ENCODE peak calls at places on chromosomes 4 and X, in six cellular contexts. One of them, this sample, is unnamed.
A peak's percentile ranks its signal among the peaks of the same experiment; 100 is the strongest.

GRCh38 chr4:64327237-64327636 is 82.0 kb downstream of the TECRL start:
- DNase-seq in retinal pigment epithelial cell: no peak
- DNase-seq in CD8-positive, alpha-beta memory T cell: no peak
- DNase-seq in H7: no peak
- DNase-seq in choroid plexus epithelial cell: no peak
- DNase-seq in AG04449: no peak
- DNase-seq in this sample: no peak

GRCh38 chr4:164753873-164754488 is at the start of gene SMIM31:
- DNase-seq in choroid plexus epithelial cell: no peak
- DNase-seq in H7: no peak
- DNase-seq in CD8-positive, alpha-beta memory T cell: no peak
- DNase-seq in AG04449: no peak
- DNase-seq in retinal pigment epithelial cell: no peak
- DNase-seq in this sample: no peak

GRCh38 chrX:1361275-1361674 is 24.7 kb downstream of the IL3RA start:
- DNase-seq in AG04449: no peak
- DNase-seq in CD8-positive, alpha-beta memory T cell: no peak
- DNase-seq in choroid plexus epithelial cell: no peak
- DNase-seq in retinal pigment epithelial cell: no peak
- DNase-seq in H7: no peak
- DNase-seq in this sample: no peak

GRCh38 chr4:8173641-8174242 is 15.1 kb upstream of the ABLIM2 start:
- DNase-seq in AG04449: no peak
- DNase-seq in H7: no peak
- DNase-seq in choroid plexus epithelial cell: no peak
- DNase-seq in retinal pigment epithelial cell: no peak
- DNase-seq in CD8-positive, alpha-beta memory T cell: no peak
- DNase-seq in this sample: no peak

GRCh38 chr4:176261018-176261417 is 8.0 kb downstream of the ASB5 start:
- DNase-seq in H7: no peak
- DNase-seq in retinal pigment epithelial cell: no peak
- DNase-seq in choroid plexus epithelial cell: no peak
- DNase-seq in CD8-positive, alpha-beta memory T cell: no peak
- DNase-seq in AG04449: no peak
- DNase-seq in this sample: no peak

GRCh38 chr4:83362492-83363329 is 28.1 kb upstream of the HPSE start:
- DNase-seq in H7: no peak
- DNase-seq in AG04449: no peak
- DNase-seq in retinal pigment epithelial cell: peak; percentile 8
- DNase-seq in choroid plexus epithelial cell: peak; percentile 75
- DNase-seq in CD8-positive, alpha-beta memory T cell: no peak
- DNase-seq in this sample: no peak

GRCh38 chr4:22129454-22130075 is 181.0 kb upstream of the KCNIP4 start:
- DNase-seq in CD8-positive, alpha-beta memory T cell: no peak
- DNase-seq in choroid plexus epithelial cell: peak; percentile 47
- DNase-seq in H7: peak; percentile 43
- DNase-seq in retinal pigment epithelial cell: peak; percentile 2
- DNase-seq in AG04449: no peak
- DNase-seq in this sample: no peak

GRCh38 chr4:147793569-147793968 is 61.7 kb downstream of the ARHGAP10 start:
- DNase-seq in AG04449: no peak
- DNase-seq in CD8-positive, alpha-beta memory T cell: no peak
- DNase-seq in retinal pigment epithelial cell: no peak
- DNase-seq in choroid plexus epithelial cell: peak; percentile 45
- DNase-seq in H7: no peak
- DNase-seq in this sample: no peak

GRCh38 chr4:7120341-7120740 is 52.5 kb upstream of the GRPEL1 start:
- DNase-seq in choroid plexus epithelial cell: peak; percentile 39
- DNase-seq in AG04449: no peak
- DNase-seq in retinal pigment epithelial cell: no peak
- DNase-seq in H7: peak; percentile 88
- DNase-seq in CD8-positive, alpha-beta memory T cell: no peak
- DNase-seq in this sample: no peak

GRCh38 chrX:155535866-155536265 is 76.9 kb downstream of the TMLHE start:
- DNase-seq in AG04449: no peak
- DNase-seq in CD8-positive, alpha-beta memory T cell: no peak
- DNase-seq in H7: no peak
- DNase-seq in choroid plexus epithelial cell: no peak
- DNase-seq in retinal pigment epithelial cell: no peak
- DNase-seq in this sample: no peak

GRCh38 chr4:176837176-176837915 is 44.6 kb upstream of the VEGFC start:
- DNase-seq in CD8-positive, alpha-beta memory T cell: no peak
- DNase-seq in choroid plexus epithelial cell: no peak
- DNase-seq in retinal pigment epithelial cell: peak; percentile 60
- DNase-seq in H7: no peak
- DNase-seq in AG04449: no peak
- DNase-seq in this sample: no peak

GRCh38 chr4:186486172-186486571 is 69.2 kb downstream of the MTNR1A start:
- DNase-seq in H7: peak; percentile 42
- DNase-seq in CD8-positive, alpha-beta memory T cell: no peak
- DNase-seq in AG04449: no peak
- DNase-seq in retinal pigment epithelial cell: no peak
- DNase-seq in choroid plexus epithelial cell: peak; percentile 12
- DNase-seq in this sample: no peak

GRCh38 chr4:184953971-184954370 is 64.3 kb upstream of the HELT start:
- DNase-seq in H7: no peak
- DNase-seq in AG04449: no peak
- DNase-seq in CD8-positive, alpha-beta memory T cell: no peak
- DNase-seq in choroid plexus epithelial cell: no peak
- DNase-seq in retinal pigment epithelial cell: no peak
- DNase-seq in this sample: no peak

GRCh38 chr4:120718979-120719566 is 203.5 kb downstream of the PRDM5 start:
- DNase-seq in AG04449: peak; percentile 10
- DNase-seq in retinal pigment epithelial cell: no peak
- DNase-seq in CD8-positive, alpha-beta memory T cell: peak; percentile 45
- DNase-seq in choroid plexus epithelial cell: peak; percentile 72
- DNase-seq in H7: no peak
- DNase-seq in this sample: peak; percentile 8

GRCh38 chrX:18428006-18428405 is 2.6 kb downstream of the CDKL5 start:
- DNase-seq in AG04449: no peak
- DNase-seq in CD8-positive, alpha-beta memory T cell: no peak
- DNase-seq in retinal pigment epithelial cell: no peak
- DNase-seq in H7: no peak
- DNase-seq in choroid plexus epithelial cell: no peak
- DNase-seq in this sample: no peak

GRCh38 chr4:98873059-98873458 is 55.9 kb downstream of the EIF4E start:
- DNase-seq in H7: no peak
- DNase-seq in retinal pigment epithelial cell: no peak
- DNase-seq in AG04449: no peak
- DNase-seq in CD8-positive, alpha-beta memory T cell: no peak
- DNase-seq in choroid plexus epithelial cell: peak; percentile 76
- DNase-seq in this sample: no peak

GRCh38 chrX:36334508-36335015 is 415.0 kb downstream of the CFAP47 start:
- DNase-seq in AG04449: no peak
- DNase-seq in choroid plexus epithelial cell: no peak
- DNase-seq in retinal pigment epithelial cell: no peak
- DNase-seq in H7: no peak
- DNase-seq in CD8-positive, alpha-beta memory T cell: no peak
- DNase-seq in this sample: no peak

GRCh38 chr4:22514431-22514830 is 1.4 kb downstream of the ADGRA3 start:
- DNase-seq in choroid plexus epithelial cell: peak; percentile 36
- DNase-seq in CD8-positive, alpha-beta memory T cell: no peak
- DNase-seq in AG04449: no peak
- DNase-seq in retinal pigment epithelial cell: no peak
- DNase-seq in H7: no peak
- DNase-seq in this sample: no peak

GRCh38 chr4:532588-533317 is 33.7 kb downstream of the PIGG start:
- DNase-seq in H7: peak; percentile 78
- DNase-seq in AG04449: no peak
- DNase-seq in choroid plexus epithelial cell: no peak
- DNase-seq in retinal pigment epithelial cell: no peak
- DNase-seq in CD8-positive, alpha-beta memory T cell: no peak
- DNase-seq in this sample: no peak

GRCh38 chrX:97705936-97706335 is 822.2 kb downstream of the RPA4 start:
- DNase-seq in retinal pigment epithelial cell: no peak
- DNase-seq in H7: no peak
- DNase-seq in choroid plexus epithelial cell: no peak
- DNase-seq in CD8-positive, alpha-beta memory T cell: no peak
- DNase-seq in AG04449: no peak
- DNase-seq in this sample: no peak

GRCh38 chrX:54007682-54008081 is 36.6 kb downstream of the PHF8 start:
- DNase-seq in retinal pigment epithelial cell: no peak
- DNase-seq in choroid plexus epithelial cell: peak; percentile 2
- DNase-seq in H7: no peak
- DNase-seq in CD8-positive, alpha-beta memory T cell: no peak
- DNase-seq in AG04449: no peak
- DNase-seq in this sample: no peak

GRCh38 chr4:142696334-142697122 is 149.6 kb downstream of the INPP4B start:
- DNase-seq in H7: no peak
- DNase-seq in retinal pigment epithelial cell: no peak
- DNase-seq in AG04449: no peak
- DNase-seq in choroid plexus epithelial cell: no peak
- DNase-seq in CD8-positive, alpha-beta memory T cell: no peak
- DNase-seq in this sample: no peak

DNA sequence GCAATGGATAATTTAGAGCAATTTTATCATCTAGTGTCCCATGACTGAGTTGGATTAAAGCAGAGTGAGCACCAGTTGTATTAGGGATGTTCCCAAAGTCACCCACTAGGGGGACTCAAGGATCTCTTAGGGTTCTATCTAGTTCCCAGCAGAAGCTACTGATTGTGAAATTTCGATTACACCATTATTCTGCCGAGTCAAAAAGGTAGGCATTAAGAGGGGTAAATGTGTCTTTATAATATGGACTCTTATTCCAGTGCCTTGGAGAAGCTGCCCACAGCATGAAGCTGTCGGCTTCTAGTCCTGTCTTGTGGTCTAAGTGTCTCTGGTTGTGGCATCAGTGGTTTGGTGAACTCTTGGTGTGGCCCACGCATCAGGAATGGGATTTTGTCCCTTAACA is 53.3 kb downstream of the RGS12 start:
- DNase-seq in AG04449: peak; percentile 38
- DNase-seq in choroid plexus epithelial cell: peak; percentile 92
- DNase-seq in retinal pigment epithelial cell: no peak
- DNase-seq in CD8-positive, alpha-beta memory T cell: peak; percentile 60
- DNase-seq in H7: peak; percentile 84
- DNase-seq in this sample: peak; percentile 19
- H3K4me3 ChIP-seq in AG04449: no peak overlapping the region
- H3K4me3 ChIP-seq in choroid plexus epithelial cell: no peak overlapping the region
- H3K4me3 ChIP-seq in retinal pigment epithelial cell: no peak overlapping the region
- H3K4me3 ChIP-seq in CD8-positive, alpha-beta memory T cell: no peak overlapping the region
- H3K4me3 ChIP-seq in H7: no peak overlapping the region
- H3K4me3 ChIP-seq in this sample: no peak overlapping the region

GRCh38 chrX:129761596-129761995 is 18.2 kb upstream of the SASH3 start:
- DNase-seq in CD8-positive, alpha-beta memory T cell: no peak
- DNase-seq in H7: no peak
- DNase-seq in choroid plexus epithelial cell: no peak
- DNase-seq in AG04449: no peak
- DNase-seq in retinal pigment epithelial cell: no peak
- DNase-seq in this sample: no peak

GRCh38 chrX:129760981-129761380 is 18.8 kb upstream of the SASH3 start:
- DNase-seq in CD8-positive, alpha-beta memory T cell: no peak
- DNase-seq in retinal pigment epithelial cell: no peak
- DNase-seq in AG04449: no peak
- DNase-seq in choroid plexus epithelial cell: no peak
- DNase-seq in H7: no peak
- DNase-seq in this sample: no peak

GRCh38 chrX:129760155-129760554 is 19.6 kb upstream of the SASH3 start:
- DNase-seq in H7: no peak
- DNase-seq in choroid plexus epithelial cell: no peak
- DNase-seq in CD8-positive, alpha-beta memory T cell: no peak
- DNase-seq in retinal pigment epithelial cell: no peak
- DNase-seq in AG04449: no peak
- DNase-seq in this sample: no peak

GRCh38 chrX:129762448-129762847 is 17.3 kb upstream of the SASH3 start:
- DNase-seq in choroid plexus epithelial cell: no peak
- DNase-seq in H7: no peak
- DNase-seq in retinal pigment epithelial cell: no peak
- DNase-seq in AG04449: no peak
- DNase-seq in CD8-positive, alpha-beta memory T cell: no peak
- DNase-seq in this sample: no peak

DNA sequence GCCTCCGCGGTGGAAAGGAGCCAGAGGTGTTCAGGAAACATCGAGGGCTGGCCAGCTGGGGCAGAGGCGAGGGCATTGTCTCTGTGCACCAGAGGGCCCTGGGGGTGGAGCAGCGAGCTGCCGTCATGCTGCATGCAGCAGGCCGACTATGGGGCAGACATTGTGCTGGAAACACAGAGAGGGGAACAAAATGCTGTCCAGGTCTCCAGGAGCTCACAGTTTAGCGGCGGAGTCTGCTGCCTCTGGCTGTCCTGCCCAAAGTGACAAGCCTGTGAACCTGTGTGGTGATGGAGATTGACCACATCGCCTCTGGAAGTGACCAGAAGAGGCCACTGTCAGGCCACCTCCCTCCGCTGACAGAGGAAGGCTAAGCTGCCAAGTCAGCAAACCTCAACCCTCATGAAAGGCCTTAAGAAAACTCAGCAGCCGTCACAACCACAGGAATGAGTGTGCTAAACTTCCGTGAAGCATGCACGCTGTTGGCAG is 20.1 kb upstream of the SASH3 start:
- DNase-seq in CD8-positive, alpha-beta memory T cell: peak; percentile 66
- DNase-seq in H7: no peak
- DNase-seq in choroid plexus epithelial cell: peak; percentile 91
- DNase-seq in AG04449: peak; percentile 47
- DNase-seq in retinal pigment epithelial cell: peak; percentile 29
- DNase-seq in this sample: no peak
- H3K4me3 ChIP-seq in CD8-positive, alpha-beta memory T cell: no peak overlapping the region
- H3K4me3 ChIP-seq in H7: no peak overlapping the region
- H3K4me3 ChIP-seq in choroid plexus epithelial cell: no peak overlapping the region
- H3K4me3 ChIP-seq in AG04449: no peak overlapping the region
- H3K4me3 ChIP-seq in retinal pigment epithelial cell: no peak overlapping the region
- H3K4me3 ChIP-seq in this sample: no peak overlapping the region

DNA sequence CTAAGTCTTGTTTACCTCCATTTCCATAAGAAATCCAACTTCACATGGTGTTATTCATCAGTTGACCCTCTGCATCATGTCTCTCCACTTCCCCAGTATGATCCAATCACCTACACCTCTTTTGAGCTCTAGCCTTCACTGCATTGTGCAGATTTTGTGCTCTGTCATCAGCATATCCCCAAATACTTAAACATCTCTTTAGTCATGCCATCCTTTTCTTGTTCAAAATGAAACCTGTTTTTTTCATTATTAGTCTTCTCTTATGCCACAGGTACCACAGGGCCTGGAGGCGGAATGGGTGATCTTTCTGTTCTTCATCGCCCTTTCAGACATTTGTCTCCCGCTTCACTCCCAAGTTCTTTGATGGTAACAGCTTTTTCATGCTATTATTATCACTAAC is 382.7 kb upstream of the GALNTL6 start:
- DNase-seq in choroid plexus epithelial cell: no peak
- DNase-seq in CD8-positive, alpha-beta memory T cell: no peak
- DNase-seq in AG04449: no peak
- DNase-seq in retinal pigment epithelial cell: no peak
- DNase-seq in H7: no peak
- DNase-seq in this sample: no peak
- H3K4me3 ChIP-seq in choroid plexus epithelial cell: no peak overlapping the region
- H3K4me3 ChIP-seq in CD8-positive, alpha-beta memory T cell: no peak overlapping the region
- H3K4me3 ChIP-seq in AG04449: no peak overlapping the region
- H3K4me3 ChIP-seq in retinal pigment epithelial cell: no peak overlapping the region
- H3K4me3 ChIP-seq in H7: no peak overlapping the region
- H3K4me3 ChIP-seq in this sample: no peak overlapping the region

DNA sequence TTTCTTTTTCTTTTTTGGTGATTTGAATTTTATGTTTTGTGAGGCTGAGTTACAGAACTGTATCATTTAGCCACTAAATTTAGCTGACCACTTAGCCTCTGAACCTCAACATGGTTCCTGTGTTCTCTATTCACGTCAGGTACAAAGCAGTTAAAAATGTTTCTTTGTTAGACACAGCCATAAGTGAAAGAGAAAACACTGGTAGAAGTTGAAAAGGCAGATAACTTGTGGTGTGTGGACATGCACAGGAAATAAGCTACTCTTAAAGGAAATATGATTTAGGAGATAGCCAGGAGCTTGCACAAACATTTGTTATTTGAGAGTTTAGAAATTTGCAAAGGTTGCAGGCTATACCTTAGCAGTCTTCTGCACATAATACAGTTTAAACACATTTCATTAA is 171.0 kb upstream of the RPS6KA3 start:
- DNase-seq in choroid plexus epithelial cell: peak; percentile 14
- DNase-seq in retinal pigment epithelial cell: no peak
- DNase-seq in H7: no peak
- DNase-seq in AG04449: no peak
- DNase-seq in CD8-positive, alpha-beta memory T cell: peak; percentile 29
- DNase-seq in this sample: no peak
- H3K4me3 ChIP-seq in choroid plexus epithelial cell: no peak overlapping the region
- H3K4me3 ChIP-seq in retinal pigment epithelial cell: no peak overlapping the region
- H3K4me3 ChIP-seq in H7: no peak overlapping the region
- H3K4me3 ChIP-seq in AG04449: no peak overlapping the region
- H3K4me3 ChIP-seq in CD8-positive, alpha-beta memory T cell: peak overlapping the region; percentile 53
- H3K4me3 ChIP-seq in this sample: no peak overlapping the region

This sample was measured in GM12864.